ENCODE peak calls at places on chromosomes 11 and 22, in seven cellular contexts. D is brain microvascular endothelial cell, B is esophagus squamous epithelium, H is HFFc6, Y is heart left ventricle, P is HepG2, I is progenitor cell of endocrine pancreas. C is an unnamed sample.
A peak's percentile ranks its signal among the peaks of the same experiment; 100 is the strongest.

GRCh38 chr11:117833401-117833891 is 8.9 kb upstream of the FXYD2 start:
- DNase-seq in P (no peak), Y (no peak), H (no peak), D (no peak), I (peak; percentile 71), B (no peak), C (peak; percentile 86)

GRCh38 chr11:92240946-92241345 is 16.3 kb downstream of the FAT3 start:
- DNase-seq in B (no peak), P (no peak), Y (no peak), I (no peak), D (no peak), H (no peak), C (no peak)

GRCh38 chr11:66861774-66862558 is 5.1 kb downstream of the LRFN4 start:
- DNase-seq in P (no peak), Y (peak; percentile 54), D (no peak), B (no peak), H (no peak), I (no peak), C (no peak)

GRCh38 chr22:40857309-40857851 is 432 bp downstream of the XPNPEP3 start:
- DNase-seq in P (no peak), B (no peak), D (no peak), I (no peak), Y (no peak), H (no peak), C (no peak)

GRCh38 chr11:133529807-133530500 is 2.3 kb downstream of the OPCML start:
- DNase-seq in I (no peak), Y (no peak), P (no peak), H (no peak), B (no peak), D (no peak), C (no peak)

GRCh38 chr11:117385906-117386305 is 58.3 kb downstream of the CEP164 start:
- DNase-seq in B (no peak), H (no peak), I (no peak), P (no peak), Y (no peak), D (no peak), C (no peak)

GRCh38 chr11:121762820-121763219 is 310.1 kb upstream of the SORL1-AS1 start:
- DNase-seq in B (no peak), Y (no peak), I (no peak), P (no peak), H (no peak), D (peak; percentile 18), C (no peak)

GRCh38 chr11:71086687-71087258 is 165.6 kb downstream of the SHANK2 start:
- DNase-seq in B (no peak), H (no peak), I (peak; percentile 38), P (peak; percentile 34), D (peak; percentile 6), Y (no peak), C (peak; percentile 42)

GRCh38 chr11:130536106-130537040 is 87.9 kb downstream of the ADAMTS15 start:
- DNase-seq in D (no peak), P (no peak), B (no peak), H (no peak), Y (no peak), I (no peak), C (no peak)

GRCh38 chr11:80330302-80330701 is 889.5 kb upstream of the TENM4 start:
- DNase-seq in I (no peak), P (no peak), B (no peak), D (peak; percentile 82), H (no peak), Y (no peak), C (no peak)

GRCh38 chr11:46198245-46198872 is 77.1 kb upstream of the PHF21A start:
- DNase-seq in D (no peak), I (no peak), Y (no peak), H (no peak), P (no peak), B (no peak), C (no peak)

GRCh38 chr11:1564535-1565172 is 7.4 kb downstream of the DUSP8 start:
- DNase-seq in I (peak; percentile 59), D (peak; percentile 87), P (no peak), H (peak; percentile 17), Y (peak; percentile 82), B (no peak), C (no peak)

GRCh38 chr11:110077866-110078325 is 15.3 kb upstream of the ZC3H12C start:
- DNase-seq in Y (no peak), H (peak; percentile 75), P (peak; percentile 13), D (peak; percentile 79), B (no peak), I (no peak), C (no peak)

GRCh38 chr11:118878187-118878586 is 5.5 kb upstream of the CXCR5 start:
- DNase-seq in Y (no peak), H (no peak), I (no peak), B (no peak), P (no peak), D (no peak), C (no peak)

GRCh38 chr22:32644252-32645100 is 157.0 kb upstream of the TIMP3 start:
- DNase-seq in I (no peak), H (no peak), Y (peak; percentile 76), B (no peak), P (peak; percentile 98), D (peak; percentile 25), C (peak; percentile 13)

GRCh38 chr11:93529707-93530467 is 13.3 kb downstream of the SMCO4 start:
- DNase-seq in D (peak; percentile 28), Y (no peak), B (no peak), H (peak; percentile 2), P (peak; percentile 74), I (no peak), C (no peak)

GRCh38 chr11:34050536-34050935 is 995 bp upstream of the CAPRIN1 start:
- DNase-seq in D (peak; percentile 61), B (no peak), P (no peak), I (no peak), H (no peak), Y (no peak), C (no peak)

GRCh38 chr11:114192841-114193389 is 103.3 kb upstream of the NNMT start:
- DNase-seq in D (no peak), B (no peak), Y (no peak), I (no peak), H (no peak), P (no peak), C (no peak)

GRCh38 chr11:64007160-64007628 is 21.0 kb downstream of the OTUB1 start:
- DNase-seq in D (no peak), H (peak; percentile 13), B (no peak), P (no peak), Y (no peak), I (no peak), C (peak; percentile 35)

GRCh38 chr11:126843096-126843495 is 157.5 kb downstream of the KIRREL3 start:
- DNase-seq in B (no peak), H (no peak), I (no peak), Y (no peak), P (no peak), D (no peak), C (no peak)

GRCh38 chr11:66820921-66821320 is 22.3 kb upstream of the RCE1 start:
- DNase-seq in B (no peak), H (no peak), P (no peak), Y (no peak), D (no peak), I (no peak), C (no peak)

GRCh38 chr11:12599408-12600143 is 74.6 kb upstream of the TEAD1 start:
- DNase-seq in H (no peak), I (peak; percentile 55), B (no peak), P (peak; percentile 91), Y (peak; percentile 76), D (no peak), C (peak; percentile 78)

GRCh38 chr22:33000342-33001280 is 57.6 kb downstream of the SYN3 start:
- DNase-seq in D (peak; percentile 47), B (no peak), P (peak; percentile 15), H (peak; percentile 30), I (peak; percentile 63), Y (peak; percentile 77), C (peak; percentile 71)

GRCh38 chr11:128547946-128548654 is 39.3 kb downstream of the ETS1 start:
- DNase-seq in I (no peak), Y (no peak), D (no peak), H (no peak), P (no peak), B (no peak), C (no peak)

GRCh38 chr11:34654491-34655334 is 33.8 kb downstream of the EHF start:
- DNase-seq in D (peak; percentile 61), B (no peak), H (peak; percentile 64), Y (no peak), P (peak; percentile 99), I (no peak), C (peak; percentile 89)

GRCh38 chr11:68942751-68943271 is 38.0 kb downstream of the MRGPRD start:
- DNase-seq in Y (peak; percentile 27), P (no peak), B (no peak), H (no peak), I (no peak), D (no peak), C (no peak)

GRCh38 chr22:44409211-44409648 is 88.8 kb downstream of the RTL6 start:
- DNase-seq in H (no peak), D (no peak), Y (peak; percentile 51), B (no peak), I (no peak), P (no peak), C (no peak)

GRCh38 chr22:49820984-49821383 is 6.7 kb downstream of the BRD1 start:
- DNase-seq in P (no peak), B (no peak), H (no peak), I (no peak), D (no peak), Y (no peak), C (no peak)
- TF ChIP-seq CTCF in P (peak; percentile 12), B (no peak), H (no peak), I (no peak), D (no peak), Y (no peak), C (no peak)

DNA sequence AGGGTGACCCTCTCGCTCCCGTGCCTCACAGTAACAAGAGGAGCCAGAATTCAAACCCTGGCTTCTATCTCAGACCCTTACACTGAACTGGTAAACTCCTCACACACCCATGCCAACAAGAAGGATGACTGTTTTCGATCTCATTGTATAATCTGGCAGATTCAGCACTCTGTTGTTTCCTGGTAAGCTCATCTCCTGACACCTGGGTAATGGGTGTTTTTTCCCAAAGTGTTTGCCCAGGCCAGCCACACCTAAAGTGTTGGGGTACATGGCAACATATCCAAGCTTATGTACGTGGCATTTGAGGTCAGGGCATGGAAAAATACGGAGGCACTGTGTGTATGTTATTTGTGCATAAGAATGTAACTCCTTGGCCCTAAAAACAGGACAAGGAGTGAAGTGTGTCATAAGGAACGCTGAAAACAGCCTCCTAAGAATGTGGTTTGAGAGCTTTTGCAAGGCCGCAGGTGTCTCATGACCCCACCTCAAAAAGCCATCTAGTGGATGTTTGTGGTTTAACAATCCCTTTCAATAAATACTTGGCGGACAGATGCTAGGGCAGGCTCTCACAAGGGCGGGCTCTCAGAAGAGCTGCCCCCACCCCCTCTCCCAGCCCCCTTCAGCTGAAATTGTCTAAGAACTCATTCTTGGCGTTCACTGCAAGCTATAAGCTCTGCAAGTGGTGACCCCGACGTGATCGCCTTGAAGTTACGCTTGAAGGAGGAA is at the start of gene MS4A15:
- DNase-seq in I (no peak), Y (no peak), D (no peak), P (peak; percentile 36), B (no peak), H (no peak), C (peak; percentile 41)
- TF ChIP-seq CTCF in I (peak; percentile 61), Y (no peak), D (peak; percentile 29), P (peak; percentile 45), B (peak; percentile 22), H (peak; percentile 58), C (peak; percentile 58)

GRCh38 chr11:72352859-72353551 is 81.3 kb downstream of the CLPB start:
- DNase-seq in B (no peak), P (no peak), H (peak; percentile 89), D (peak; percentile 67), I (no peak), Y (no peak), C (no peak)
- TF ChIP-seq CTCF in B (no peak), P (no peak), H (peak; percentile 77), D (peak; percentile 73), I (peak; percentile 13), Y (no peak), C (no peak)

GRCh38 chr11:8356731-8357504 is 93.2 kb upstream of the LMO1 start:
- DNase-seq in D (no peak), I (no peak), P (no peak), H (no peak), B (no peak), Y (peak; percentile 41), C (no peak)
- TF ChIP-seq CTCF in D (no peak), I (no peak), P (no peak), H (no peak), B (no peak), Y (no peak), C (no peak)

C was measured in Calu3.